ENCODE peak calls at places on chromosome 2, in five cellular contexts. L, F, Z, T and C are unnamed samples.

GRCh38 chr2:15776629-15776919 is 163.8 kb upstream of the MYCN start:
- DNase-seq in L (no peak), F (peak), Z (no peak), T (no peak), C (no peak)

GRCh38 chr2:27370816-27371620 is 602 bp downstream of the SNX17 start:
- DNase-seq in L (peak), F (peak), Z (no peak), T (no peak), C (peak)

GRCh38 chr2:238925816-238926215 is 77.9 kb downstream of the TWIST2 start:
- DNase-seq in L (no peak), F (no peak), Z (no peak), T (no peak), C (no peak)

GRCh38 chr2:120707816-120708215 is 27.9 kb upstream of the GLI2 start:
- DNase-seq in L (no peak), F (no peak), Z (no peak), T (no peak), C (no peak)

GRCh38 chr2:239882335-239882734 is 142.8 kb downstream of the NDUFA10 start:
- DNase-seq in L (peak), F (peak), Z (peak), T (peak), C (peak)

GRCh38 chr2:227804970-227805369 is 8.7 kb upstream of the CCL20 start:
- DNase-seq in L (no peak), F (peak), Z (no peak), T (no peak), C (no peak)

GRCh38 chr2:105749583-105750399 is 5.1 kb downstream of the NCK2 start:
- DNase-seq in L (no peak), F (peak), Z (no peak), T (no peak), C (no peak)

GRCh38 chr2:47118581-47118980 is 36.5 kb downstream of the STPG4 start:
- DNase-seq in L (no peak), F (no peak), Z (no peak), T (no peak), C (no peak)

GRCh38 chr2:68282814-68283812 is 30.8 kb upstream of the PPP3R1 start:
- DNase-seq in L (peak), F (peak), Z (no peak), T (peak), C (no peak)

DNA sequence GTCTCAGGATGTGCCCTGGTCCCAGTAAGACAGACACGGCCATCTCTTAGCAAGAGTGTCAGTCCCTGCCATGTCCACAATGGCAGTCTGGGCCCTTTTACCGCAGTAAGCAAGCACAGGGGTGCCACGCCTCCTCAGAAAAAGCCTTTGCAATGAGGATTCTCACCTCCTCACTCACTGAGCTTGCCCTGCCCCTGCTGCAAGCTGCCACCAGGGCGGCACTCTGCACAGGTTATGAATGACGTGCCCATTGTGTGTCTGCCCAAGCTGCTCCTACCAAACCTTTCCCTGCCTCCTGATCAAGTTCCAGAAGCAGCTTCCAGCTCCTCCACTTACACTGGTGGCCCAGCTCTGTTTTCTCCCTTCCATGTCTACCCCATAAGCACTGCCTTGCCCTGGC is 23.3 kb downstream of the ERCC3 start:
- DNase-seq in L (no peak), F (peak), Z (no peak), T (no peak), C (no peak)
- TF ChIP-seq CTCF in L (peak), F (peak), Z (no peak), T (no peak), C (no peak)

DNA sequence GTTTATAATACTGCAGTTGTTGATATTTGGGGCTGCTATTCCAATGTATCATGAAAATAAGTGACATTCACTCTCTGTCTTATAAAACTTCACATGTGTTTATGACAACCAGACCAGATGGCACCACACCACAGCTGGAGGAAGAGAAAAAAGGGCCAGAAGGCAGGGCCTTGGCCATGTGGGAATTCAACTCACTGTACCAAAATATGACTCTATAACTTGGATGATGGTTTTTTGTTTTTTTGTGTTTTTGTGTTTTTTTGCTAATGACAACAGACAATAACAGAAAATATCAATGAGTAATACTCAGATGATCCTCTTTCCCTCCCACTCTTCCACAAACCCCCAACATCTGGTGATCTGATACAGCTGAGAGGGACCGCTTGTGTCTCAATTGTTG is 12.5 kb downstream of the NMI start:
- DNase-seq in L (no peak), F (no peak), Z (no peak), T (no peak), C (no peak)
- TF ChIP-seq CTCF in L (no peak), F (no peak), Z (no peak), T (no peak), C (no peak)

DNA sequence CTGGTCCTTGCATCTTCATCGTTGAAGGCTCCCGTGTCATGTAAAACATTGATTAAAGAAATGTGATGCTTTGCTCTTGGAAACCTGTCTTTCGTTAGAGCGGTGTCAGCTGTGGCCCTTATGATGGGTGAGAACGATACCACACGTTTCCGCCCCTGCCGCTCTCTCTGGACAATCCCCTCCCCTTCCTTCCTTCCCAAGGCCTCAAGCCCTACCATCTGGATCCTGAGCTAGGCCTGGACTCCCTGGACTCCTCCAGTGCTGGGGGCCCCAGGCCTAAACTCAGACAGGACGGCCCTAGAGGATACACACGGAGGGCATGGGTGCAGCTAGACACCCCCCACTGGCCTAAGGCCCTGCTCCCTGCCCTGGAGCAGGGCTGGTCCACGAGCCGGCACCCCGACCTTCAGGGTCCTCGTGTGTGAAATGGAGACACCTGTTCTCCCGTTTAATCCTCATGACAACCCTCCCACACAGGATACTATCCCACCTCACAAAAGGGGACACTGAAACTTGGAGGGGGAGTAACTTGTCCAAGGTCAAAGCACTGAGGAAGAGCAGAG is 13.2 kb downstream of the BIN1 start:
- DNase-seq in L (no peak), F (no peak), Z (no peak), T (no peak), C (no peak)
- TF ChIP-seq CTCF in L (no peak), F (no peak), Z (no peak), T (no peak), C (no peak)

GRCh38 chr2:129894616-129895015 is 84.8 kb upstream of the RAB6C start:
- DNase-seq in L (no peak), F (no peak), Z (no peak), T (no peak), C (no peak)

GRCh38 chr2:129892773-129893172 is 86.7 kb upstream of the RAB6C start:
- DNase-seq in L (no peak), F (no peak), Z (no peak), T (no peak), C (no peak)

GRCh38 chr2:129893244-129893643 is 86.2 kb upstream of the RAB6C start:
- DNase-seq in L (no peak), F (no peak), Z (no peak), T (no peak), C (no peak)

GRCh38 chr2:129891341-129892320 is 87.8 kb upstream of the RAB6C start:
- DNase-seq in L (no peak), F (no peak), Z (no peak), T (peak), C (no peak)

DNA sequence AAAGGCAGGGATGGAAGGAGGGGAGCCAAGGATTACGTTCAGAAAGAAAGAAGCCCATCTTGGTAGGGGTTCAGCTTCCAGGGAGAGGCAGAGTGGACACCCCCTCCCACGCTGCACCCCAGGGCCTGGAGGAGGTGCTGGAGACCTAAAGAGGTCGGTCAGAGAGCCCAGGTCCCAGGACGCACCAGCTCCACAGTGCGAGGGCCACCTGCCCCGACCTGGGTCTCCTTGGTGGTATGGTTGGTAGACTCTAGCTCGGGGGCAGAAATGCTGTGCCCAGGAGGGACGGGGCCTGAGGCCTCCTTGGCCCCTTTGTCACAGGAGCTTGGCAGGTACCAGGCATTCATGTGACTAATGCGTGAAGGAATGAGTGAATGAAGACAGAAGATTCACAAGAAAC is 87.1 kb upstream of the RAB6C start:
- DNase-seq in L (no peak), F (no peak), Z (no peak), T (no peak), C (no peak)
- TF ChIP-seq CTCF in L (no peak), F (no peak), Z (no peak), T (no peak), C (no peak)

GRCh38 chr2:174574657-174575056 is 22.9 kb downstream of the WIPF1 start:
- DNase-seq in L (no peak), F (no peak), Z (no peak), T (no peak), C (no peak)

GRCh38 chr2:174581543-174581942 is 16.1 kb downstream of the WIPF1 start:
- DNase-seq in L (no peak), F (no peak), Z (no peak), T (no peak), C (no peak)

GRCh38 chr2:174580951-174581350 is 16.7 kb downstream of the WIPF1 start:
- DNase-seq in L (no peak), F (no peak), Z (no peak), T (no peak), C (no peak)

GRCh38 chr2:174575124-174575776 is 22.4 kb downstream of the WIPF1 start:
- DNase-seq in L (no peak), F (no peak), Z (no peak), T (no peak), C (no peak)

DNA sequence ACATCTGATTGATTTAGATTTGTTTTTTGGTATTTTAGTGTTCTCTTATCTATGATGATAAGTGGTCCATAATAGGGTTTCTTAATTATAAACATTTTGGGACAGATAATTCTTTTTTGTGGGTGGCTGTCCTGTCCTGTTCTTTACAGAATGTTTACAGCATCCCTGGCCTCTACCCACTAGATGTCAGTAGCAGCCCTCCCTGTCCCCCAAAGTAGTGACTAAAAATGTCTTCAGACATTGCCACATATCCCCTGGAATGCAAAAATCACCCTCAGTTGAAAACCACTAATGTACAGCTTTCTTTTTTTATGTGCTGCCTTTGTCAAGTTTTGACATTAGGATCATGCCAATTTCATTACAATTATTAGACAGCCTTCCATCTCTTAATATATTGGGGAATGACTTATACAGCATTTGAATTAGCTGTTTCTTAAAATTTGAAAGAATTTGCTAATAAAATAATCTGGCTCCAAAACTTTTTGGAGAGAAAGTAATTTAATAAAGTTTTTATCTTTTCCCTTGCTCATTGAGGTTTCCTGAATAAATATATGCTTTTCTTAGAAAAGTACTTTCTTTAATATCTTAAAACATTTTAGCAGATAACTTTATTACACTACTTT is 19.5 kb downstream of the WIPF1 start:
- DNase-seq in L (no peak), F (peak), Z (no peak), T (peak), C (peak)
- TF ChIP-seq CTCF in L (peak), F (peak), Z (no peak), T (peak), C (peak)